ENCODE peak calls at places on chromosomes 7 and 10, in nine cellular contexts. T, Z, S, Y, W, V, M, A and O are unnamed samples.

GRCh38 chr7:46283852-46284251 is 362.8 kb upstream of the IGFBP3 start:
- DNase-seq in T (no peak), Z (no peak), S (no peak), Y (no peak), W (no peak), V (no peak), M (no peak), A (no peak), O (no peak)

GRCh38 chr7:115603416-115603815 is 427.1 kb downstream of the TFEC start:
- DNase-seq in T (no peak), Z (no peak), S (no peak), Y (no peak), W (no peak), V (no peak), M (no peak), A (no peak), O (no peak)

GRCh38 chr10:86651631-86652331 is 2.6 kb upstream of the OPN4 start:
- DNase-seq in T (no peak), Z (no peak), S (no peak), Y (no peak), W (no peak), V (no peak), M (peak; percentile 13), A (no peak), O (no peak)

GRCh38 chr10:66180651-66181318 is 745.1 kb upstream of the LRRTM3 start:
- DNase-seq in T (peak; percentile 77), Z (no peak), S (peak; percentile 27), Y (peak; percentile 65), W (peak; percentile 48), V (peak; percentile 3), M (peak; percentile 47), A (peak; percentile 25), O (peak; percentile 31)

GRCh38 chr10:70690584-70690983 is 18.3 kb downstream of the ADAMTS14 start:
- DNase-seq in T (no peak), Z (no peak), S (no peak), Y (no peak), W (no peak), V (no peak), M (no peak), A (no peak), O (no peak)

GRCh38 chr10:51747211-51747610 is 47.8 kb upstream of the CSTF2T start:
- DNase-seq in T (no peak), Z (no peak), S (no peak), Y (no peak), W (no peak), V (no peak), M (no peak), A (no peak), O (no peak)

GRCh38 chr7:115475774-115476407 is 554.0 kb downstream of the MDFIC start:
- DNase-seq in T (no peak), Z (no peak), S (peak; percentile 23), Y (no peak), W (no peak), V (no peak), M (no peak), A (no peak), O (no peak)

GRCh38 chr10:119339099-119339498 is 131.7 kb downstream of the GRK5 start:
- DNase-seq in T (no peak), Z (no peak), S (no peak), Y (no peak), W (no peak), V (no peak), M (no peak), A (no peak), O (no peak)

GRCh38 chr10:7773845-7774801 is 13.7 kb downstream of the KIN start:
- DNase-seq in T (no peak), Z (no peak), S (peak; percentile 64), Y (no peak), W (no peak), V (no peak), M (no peak), A (no peak), O (peak; percentile 88)

GRCh38 chr10:78316451-78316931 is 282.8 kb downstream of the RPS24 start:
- DNase-seq in T (peak; percentile 34), Z (no peak), S (peak; percentile 16), Y (no peak), W (no peak), V (peak; percentile 82), M (no peak), A (no peak), O (peak; percentile 72)

DNA sequence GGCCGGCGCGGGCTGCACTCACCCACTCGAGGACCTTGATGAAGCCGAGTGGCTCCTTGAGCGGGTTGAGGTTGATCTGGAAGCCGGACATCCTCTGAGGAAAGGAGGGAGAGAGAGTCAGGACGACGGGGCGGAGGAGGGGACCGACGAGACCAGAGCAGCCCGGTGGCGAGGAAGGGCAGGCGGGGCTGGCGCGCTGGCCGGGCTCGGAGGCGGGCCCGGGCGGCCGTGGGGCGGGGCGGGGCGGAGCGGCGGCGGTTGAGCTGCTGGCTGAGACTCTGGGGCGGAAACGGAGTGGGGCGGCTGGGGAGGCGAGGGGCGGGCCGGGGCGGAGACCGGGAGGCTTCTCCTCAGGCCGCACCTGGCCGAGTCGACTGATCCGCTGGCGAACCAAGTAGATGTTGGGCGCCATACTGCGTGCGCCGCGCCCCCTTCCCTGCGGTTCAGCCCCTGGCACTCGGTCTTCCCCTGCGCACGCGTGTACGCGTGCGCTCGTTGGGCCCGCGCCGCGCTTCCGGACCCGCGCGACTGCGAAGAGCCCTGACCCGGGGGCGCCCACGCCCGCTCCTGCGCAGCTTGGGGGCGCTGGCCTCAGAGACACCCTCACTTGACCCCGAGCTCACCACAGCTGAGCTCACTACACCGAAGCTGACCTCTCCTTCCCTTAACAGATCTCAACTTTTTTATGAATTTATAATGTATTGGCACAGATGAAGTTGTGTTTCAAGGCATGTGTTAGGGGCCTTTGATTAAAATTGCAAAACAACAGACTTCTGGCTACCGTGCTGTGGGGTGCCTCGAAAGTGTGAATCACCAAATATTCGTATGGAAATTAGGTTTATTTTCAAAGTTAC is at the start of gene SYPL1:
- DNase-seq in T (peak; percentile 89), Z (peak; percentile 93), S (peak; percentile 91), Y (peak; percentile 97), W (peak; percentile 94), V (peak; percentile 57), M (peak; percentile 99), A (peak; percentile 60), O (peak; percentile 80)
- TF ChIP-seq CTCF in T (no peak), Z (no peak), S (no peak), Y (no peak), W (peak; percentile 24), V (no peak), M (peak; percentile 39), A (peak; percentile 26), O (no peak)

DNA sequence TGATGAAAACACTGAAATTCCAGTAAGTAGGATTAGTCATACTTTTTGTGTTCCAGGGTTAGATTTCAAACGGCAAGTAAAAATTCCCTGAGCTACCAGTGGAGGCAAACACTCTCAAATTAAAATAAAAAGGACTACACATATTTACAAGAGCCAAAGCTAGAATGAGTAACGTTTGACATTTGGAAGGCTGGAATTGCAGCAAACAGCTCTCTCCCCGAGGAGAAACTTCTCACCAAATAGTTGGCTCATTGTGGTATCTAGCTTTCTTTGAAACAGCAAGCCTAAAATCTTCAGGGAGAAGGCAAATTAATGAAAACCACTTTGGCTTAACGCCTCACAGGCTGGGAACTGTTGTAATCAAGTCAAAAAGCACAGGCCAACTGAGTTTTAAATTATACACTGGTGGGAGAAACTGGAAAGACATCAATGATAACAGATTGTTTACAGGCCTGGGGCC is 288.3 kb downstream of the SNX13 start:
- DNase-seq in T (peak; percentile 93), Z (no peak), S (no peak), Y (peak; percentile 55), W (no peak), V (peak; percentile 88), M (no peak), A (no peak), O (no peak)
- TF ChIP-seq CTCF in T (peak; percentile 34), Z (no peak), S (no peak), Y (peak; percentile 24), W (no peak), V (peak; percentile 60), M (peak; percentile 36), A (no peak), O (no peak)

GRCh38 chr10:34730726-34731125 is 84.4 kb downstream of the PARD3 start:
- DNase-seq in T (no peak), Z (no peak), S (no peak), Y (no peak), W (no peak), V (no peak), M (no peak), A (no peak), O (no peak)

GRCh38 chr10:34731213-34731612 is 83.9 kb downstream of the PARD3 start:
- DNase-seq in T (no peak), Z (no peak), S (no peak), Y (no peak), W (no peak), V (no peak), M (no peak), A (no peak), O (no peak)

GRCh38 chr10:34731885-34732701 is 83.0 kb downstream of the PARD3 start:
- DNase-seq in T (peak; percentile 60), Z (no peak), S (no peak), Y (peak; percentile 83), W (no peak), V (no peak), M (no peak), A (no peak), O (no peak)

GRCh38 chr10:34734918-34735317 is 80.2 kb downstream of the PARD3 start:
- DNase-seq in T (no peak), Z (no peak), S (no peak), Y (no peak), W (no peak), V (no peak), M (no peak), A (no peak), O (no peak)

GRCh38 chr10:34732926-34733325 is 82.2 kb downstream of the PARD3 start:
- DNase-seq in T (no peak), Z (no peak), S (no peak), Y (peak; percentile 82), W (no peak), V (no peak), M (peak; percentile 42), A (no peak), O (no peak)
- TF ChIP-seq CTCF in T (no peak), Z (no peak), S (no peak), Y (peak; percentile 15), W (peak; percentile 23), V (peak; percentile 16), M (peak; percentile 41), A (peak; percentile 36), O (peak; percentile 12)

GRCh38 chr7:133275441-133276105 is 22.7 kb downstream of the EXOC4 start:
- DNase-seq in T (peak; percentile 38), Z (no peak), S (no peak), Y (no peak), W (no peak), V (peak; percentile 1), M (no peak), A (no peak), O (no peak)

GRCh38 chr7:133273221-133273620 is 20.3 kb downstream of the EXOC4 start:
- DNase-seq in T (no peak), Z (no peak), S (no peak), Y (no peak), W (no peak), V (no peak), M (no peak), A (no peak), O (no peak)

GRCh38 chr7:133274265-133274664 is 21.4 kb downstream of the EXOC4 start:
- DNase-seq in T (no peak), Z (no peak), S (no peak), Y (no peak), W (no peak), V (no peak), M (no peak), A (no peak), O (no peak)

DNA sequence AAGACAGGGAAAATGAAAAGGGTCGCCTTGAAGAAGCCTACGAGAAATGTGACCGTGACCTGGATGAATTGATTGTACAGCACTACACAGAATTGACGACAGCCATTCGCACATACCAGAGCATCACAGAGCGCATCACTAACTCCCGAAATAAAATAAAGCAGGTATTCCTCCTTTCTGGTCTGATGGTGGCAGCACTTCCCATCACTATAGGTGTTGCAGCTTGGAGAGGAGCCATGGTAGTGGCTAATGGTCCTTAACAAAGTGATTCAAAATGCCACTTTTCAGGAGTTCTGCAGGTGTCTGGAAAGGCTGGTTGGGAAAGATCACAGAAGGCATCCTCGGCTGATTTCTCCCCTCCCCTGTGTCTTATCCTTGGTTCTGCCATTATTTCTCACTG is 22.1 kb downstream of the EXOC4 start:
- DNase-seq in T (no peak), Z (no peak), S (no peak), Y (peak; percentile 24), W (no peak), V (no peak), M (no peak), A (no peak), O (no peak)
- TF ChIP-seq CTCF in T (no peak), Z (no peak), S (no peak), Y (peak; percentile 12), W (no peak), V (no peak), M (peak; percentile 16), A (peak; percentile 33), O (no peak)